ENCODE peak calls at places on chromosomes 5 and 9, in ten cellular contexts. A is BJ; W is AG09309; R is sigmoid colon; X is KBM-7; G is CD4-positive, alpha-beta T cell; S is M059J; V is HEK293T; Z is fibroblast of lung; Y is dorsolateral prefrontal cortex. P is an unnamed sample.

GRCh38 chr5:148778891-148779290 is 47.5 kb upstream of the ADRB2 start:
- DNase-seq in A (no peak), S (no peak), V (no peak), X (no peak), W (no peak), R (no peak), G (no peak), Y (no peak), Z (no peak), P (no peak)

GRCh38 chr9:36716496-36716895 is 143.8 kb downstream of the MELK start:
- DNase-seq in S (peak), A (no peak), V (no peak), R (no peak), Z (no peak), Y (no peak), W (no peak), X (no peak), G (no peak), P (no peak)

GRCh38 chr9:132160802-132161742 is 786 bp upstream of the NTNG2 start:
- DNase-seq in V (peak), R (no peak), W (peak), Z (peak), A (no peak), X (peak), G (peak), Y (no peak), S (peak), P (peak)

GRCh38 chr9:100455470-100455869 is 17.5 kb upstream of the TMEFF1 start:
- DNase-seq in W (peak), Y (no peak), V (no peak), S (no peak), Z (peak), G (no peak), R (no peak), A (no peak), X (no peak), P (no peak)

GRCh38 chr5:105762728-105763127 is 1908.0 kb downstream of the EFNA5 start:
- DNase-seq in S (no peak), R (no peak), G (no peak), W (no peak), V (no peak), X (no peak), Z (no peak), Y (no peak), A (no peak), P (no peak)

GRCh38 chr9:132069046-132069898 is 10.4 kb downstream of the MED27 start:
- DNase-seq in V (no peak), W (no peak), Y (no peak), R (no peak), Z (no peak), X (peak), A (peak), S (peak), G (no peak), P (peak)

GRCh38 chr5:175219256-175219835 is 224.6 kb downstream of the DRD1 start:
- DNase-seq in Y (no peak), W (peak), G (no peak), A (no peak), V (no peak), X (no peak), S (no peak), Z (no peak), R (no peak), P (no peak)

GRCh38 chr9:97873877-97874276 is 20.9 kb downstream of the FOXE1 start:
- DNase-seq in R (no peak), W (no peak), Y (no peak), Z (no peak), X (no peak), S (peak), A (no peak), G (no peak), V (no peak), P (no peak)

GRCh38 chr9:95008151-95008771 is 281.8 kb downstream of the AOPEP start:
- DNase-seq in A (no peak), X (no peak), R (no peak), W (no peak), G (no peak), Y (no peak), V (no peak), Z (peak), S (peak), P (no peak)

GRCh38 chr5:17252543-17252942 is 35.1 kb downstream of the BASP1 start:
- DNase-seq in Y (no peak), Z (no peak), S (peak), X (no peak), W (no peak), R (no peak), A (no peak), V (no peak), G (no peak), P (no peak)

GRCh38 chr5:75951716-75952115 is 131.5 kb upstream of the SV2C start:
- DNase-seq in X (no peak), A (no peak), Z (no peak), V (no peak), W (no peak), G (no peak), S (no peak), R (no peak), Y (no peak), P (no peak)

GRCh38 chr9:105157178-105157583 is 87.3 kb upstream of the SLC44A1 start:
- DNase-seq in V (peak), Y (peak), Z (peak), A (peak), G (no peak), W (peak), S (peak), R (peak), X (peak), P (peak)

GRCh38 chr9:138060365-138060764 is 182.8 kb downstream of the CACNA1B start:
- DNase-seq in S (no peak), V (no peak), R (peak), A (no peak), W (no peak), G (no peak), Z (no peak), X (no peak), Y (no peak), P (no peak)

GRCh38 chr9:135960328-135961276 is 571 bp downstream of the UBAC1 start:
- DNase-seq in S (peak), V (no peak), Y (no peak), Z (no peak), G (no peak), X (peak), W (no peak), A (no peak), R (no peak), P (no peak)

GRCh38 chr5:154260224-154260859 is 69.8 kb downstream of the GALNT10 start:
- DNase-seq in G (no peak), Y (no peak), R (no peak), S (no peak), X (no peak), Z (no peak), A (no peak), W (no peak), V (no peak), P (no peak)

GRCh38 chr5:38707352-38708324 is 138.2 kb upstream of the OSMR start:
- DNase-seq in Y (no peak), Z (no peak), S (no peak), V (no peak), X (no peak), W (no peak), R (no peak), A (no peak), G (no peak), P (no peak)

GRCh38 chr5:128271859-128272446 is 188.4 kb downstream of the SLC12A2 start:
- DNase-seq in G (no peak), V (no peak), Y (no peak), R (no peak), S (peak), W (peak), A (peak), Z (peak), X (no peak), P (peak)

GRCh38 chr5:34586117-34586885 is 69.8 kb upstream of the RAI14 start:
- DNase-seq in W (peak), G (no peak), R (no peak), Y (no peak), X (no peak), V (no peak), Z (peak), A (no peak), S (peak), P (peak)

GRCh38 chr9:93960971-93961841 is 6.1 kb upstream of the BARX1 start:
- DNase-seq in V (no peak), S (no peak), X (no peak), G (no peak), A (no peak), Y (no peak), R (peak), Z (no peak), W (no peak), P (no peak)

GRCh38 chr9:121851641-121852091 is 200.2 kb downstream of the DAB2IP start:
- DNase-seq in V (no peak), Y (peak), G (no peak), A (no peak), S (no peak), Z (no peak), R (no peak), W (no peak), X (no peak), P (no peak)

GRCh38 chr9:81053298-81054025 is 635.9 kb downstream of the TLE1 start:
- DNase-seq in G (no peak), S (no peak), W (no peak), Z (no peak), A (no peak), V (no peak), X (no peak), R (no peak), Y (no peak), P (no peak)

GRCh38 chr9:134325096-134325812 is 1.0 kb upstream of the RXRA start:
- DNase-seq in G (peak), R (peak), X (no peak), W (no peak), Z (peak), A (no peak), V (no peak), S (peak), Y (no peak), P (no peak)

GRCh38 chr9:77952641-77953341 is 78.8 kb downstream of the GNAQ start:
- DNase-seq in V (no peak), Z (peak), X (no peak), S (peak), R (no peak), W (no peak), G (no peak), A (peak), Y (no peak), P (no peak)

GRCh38 chr5:81393783-81394718 is at the start of gene ACOT12:
- DNase-seq in X (no peak), S (no peak), R (peak), Z (peak), Y (no peak), A (no peak), W (no peak), G (no peak), V (no peak), P (no peak)

GRCh38 chr5:109102291-109102690 is 307.5 kb downstream of the PJA2 start:
- DNase-seq in Y (no peak), S (no peak), R (no peak), X (no peak), V (no peak), A (no peak), G (no peak), Z (peak), W (no peak), P (no peak)

GRCh38 chr5:124315746-124316415 is 430.6 kb downstream of the ZNF608 start:
- DNase-seq in A (no peak), Y (no peak), Z (peak), S (peak), W (no peak), R (no peak), G (no peak), V (no peak), X (no peak), P (peak)

GRCh38 chr9:10525972-10526371 is 86.8 kb downstream of the PTPRD start:
- DNase-seq in V (no peak), S (no peak), Z (no peak), X (no peak), Y (no peak), A (no peak), G (no peak), W (no peak), R (no peak), P (no peak)

GRCh38 chr9:37747271-37747753 is 6.3 kb upstream of the TRMT10B start:
- DNase-seq in Y (peak), W (no peak), G (peak), R (no peak), S (peak), V (peak), A (peak), X (peak), Z (peak), P (no peak)

GRCh38 chr5:172380992-172381643 is 73.2 kb downstream of the SH3PXD2B start:
- DNase-seq in S (no peak), Z (peak), Y (peak), V (no peak), A (peak), G (no peak), R (peak), X (no peak), W (no peak), P (no peak)

GRCh38 chr5:2180456-2180855 is 297.7 kb upstream of the IRX4 start:
- DNase-seq in S (no peak), Z (no peak), R (no peak), X (no peak), V (no peak), A (no peak), Y (no peak), W (no peak), G (no peak), P (no peak)

GRCh38 chr9:31304576-31304975 is 1079.9 kb upstream of the ACO1 start:
- DNase-seq in A (peak), Z (peak), R (no peak), S (peak), X (no peak), Y (no peak), W (no peak), V (no peak), G (no peak), P (peak)